ENCODE peak calls at places on chromosome 15, in five cellular contexts. Q, X, E, O and D are unnamed samples.

GRCh38 chr15:59501531-59502113 is 63.6 kb downstream of the FAM81A start:
- DNase-seq in Q (peak), X (peak), E (peak), O (peak), D (peak)

GRCh38 chr15:59274126-59274970 is 67.7 kb downstream of the LDHAL6B start:
- DNase-seq in Q (peak), X (no peak), E (no peak), O (no peak), D (no peak)

GRCh38 chr15:27214032-27214431 is 243.1 kb downstream of the GABRG3 start:
- DNase-seq in Q (no peak), X (no peak), E (no peak), O (no peak), D (no peak)

GRCh38 chr15:96342611-96343528 is 12.4 kb downstream of the NR2F2 start:
- DNase-seq in Q (peak), X (no peak), E (no peak), O (no peak), D (no peak)

GRCh38 chr15:44593042-44593736 is 56.2 kb downstream of the EIF3J start:
- DNase-seq in Q (no peak), X (no peak), E (no peak), O (no peak), D (peak)

GRCh38 chr15:100703032-100703578 is 100.7 kb downstream of the ASB7 start:
- DNase-seq in Q (peak), X (peak), E (no peak), O (no peak), D (peak)

GRCh38 chr15:58313810-58314592 is 117.8 kb upstream of the LIPC start:
- DNase-seq in Q (no peak), X (no peak), E (no peak), O (no peak), D (no peak)

GRCh38 chr15:42796955-42797779 is 60.2 kb upstream of the CDAN1 start:
- DNase-seq in Q (no peak), X (no peak), E (no peak), O (no peak), D (no peak)

GRCh38 chr15:23647001-23647295 is 719 bp downstream of the MAGEL2 start:
- DNase-seq in Q (no peak), X (no peak), E (no peak), O (no peak), D (no peak)

GRCh38 chr15:74958320-74958907 is 1.8 kb upstream of the RPP25 start:
- DNase-seq in Q (no peak), X (no peak), E (no peak), O (no peak), D (no peak)

GRCh38 chr15:90994059-90994416 is 297 bp downstream of the PRC1 start:
- DNase-seq in Q (no peak), X (peak), E (no peak), O (peak), D (peak)

GRCh38 chr15:52483712-52484111 is 45.0 kb downstream of the MYO5A start:
- DNase-seq in Q (peak), X (no peak), E (no peak), O (no peak), D (no peak)

GRCh38 chr15:54850101-54850500 is 346.6 kb downstream of the RSL24D1 start:
- DNase-seq in Q (no peak), X (no peak), E (no peak), O (no peak), D (no peak)

GRCh38 chr15:77104155-77104554 is 33.2 kb upstream of the TSPAN3 start:
- DNase-seq in Q (peak), X (no peak), E (no peak), O (no peak), D (no peak)

GRCh38 chr15:73617310-73617709 is 15.9 kb downstream of the NPTN start:
- DNase-seq in Q (peak), X (no peak), E (no peak), O (no peak), D (no peak)

GRCh38 chr15:56817266-56817665 is 84.0 kb upstream of the ZNF280D start:
- DNase-seq in Q (peak), X (no peak), E (no peak), O (peak), D (no peak)

GRCh38 chr15:47787875-47788274 is 70.6 kb downstream of the SEMA6D start:
- DNase-seq in Q (no peak), X (no peak), E (no peak), O (no peak), D (no peak)

GRCh38 chr15:72902245-72902928 is 118.8 kb upstream of the ADPGK start:
- DNase-seq in Q (peak), X (no peak), E (no peak), O (no peak), D (no peak)

GRCh38 chr15:96331942-96332853 is 1.7 kb downstream of the NR2F2 start:
- DNase-seq in Q (peak), X (peak), E (no peak), O (peak), D (no peak)

GRCh38 chr15:32104061-32104980 is 74.0 kb downstream of the CHRNA7 start:
- DNase-seq in Q (no peak), X (no peak), E (no peak), O (no peak), D (no peak)

GRCh38 chr15:91142097-91142744 is 42.2 kb downstream of the SV2B start:
- DNase-seq in Q (no peak), X (no peak), E (no peak), O (no peak), D (peak)

GRCh38 chr15:23877502-23878412 is 190.7 kb upstream of the NDN start:
- DNase-seq in Q (no peak), X (peak), E (no peak), O (peak), D (peak)

GRCh38 chr15:26935322-26935721 is 35.7 kb upstream of the GABRG3 start:
- DNase-seq in Q (no peak), X (no peak), E (no peak), O (no peak), D (no peak)

GRCh38 chr15:70196314-70197291 is 98.9 kb upstream of the TLE3 start:
- DNase-seq in Q (peak), X (no peak), E (peak), O (peak), D (peak)

GRCh38 chr15:75943713-75944215 is 40.1 kb downstream of the FBXO22 start:
- DNase-seq in Q (peak), X (no peak), E (no peak), O (no peak), D (no peak)

GRCh38 chr15:99438691-99439523 is 126.9 kb upstream of the MEF2A start:
- DNase-seq in Q (no peak), X (no peak), E (no peak), O (no peak), D (no peak)
- H2AFZ ChIP-seq in Q (peak), X (no peak), E (no peak), O (peak), D (no peak)

GRCh38 chr15:62994975-62995730 is 47.4 kb upstream of the TPM1 start:
- DNase-seq in Q (peak), X (no peak), E (no peak), O (no peak), D (no peak)
- H3K4me2 ChIP-seq in Q (peak), X (no peak), E (no peak), O (no peak), D (no peak)

GRCh38 chr15:79948095-79948695 is 22.8 kb downstream of the BCL2A1 start:
- DNase-seq in Q (no peak), X (peak), E (no peak), O (no peak), D (no peak)
- H2AFZ ChIP-seq in Q (no peak), X (peak), E (peak), O (no peak), D (no peak)

DNA sequence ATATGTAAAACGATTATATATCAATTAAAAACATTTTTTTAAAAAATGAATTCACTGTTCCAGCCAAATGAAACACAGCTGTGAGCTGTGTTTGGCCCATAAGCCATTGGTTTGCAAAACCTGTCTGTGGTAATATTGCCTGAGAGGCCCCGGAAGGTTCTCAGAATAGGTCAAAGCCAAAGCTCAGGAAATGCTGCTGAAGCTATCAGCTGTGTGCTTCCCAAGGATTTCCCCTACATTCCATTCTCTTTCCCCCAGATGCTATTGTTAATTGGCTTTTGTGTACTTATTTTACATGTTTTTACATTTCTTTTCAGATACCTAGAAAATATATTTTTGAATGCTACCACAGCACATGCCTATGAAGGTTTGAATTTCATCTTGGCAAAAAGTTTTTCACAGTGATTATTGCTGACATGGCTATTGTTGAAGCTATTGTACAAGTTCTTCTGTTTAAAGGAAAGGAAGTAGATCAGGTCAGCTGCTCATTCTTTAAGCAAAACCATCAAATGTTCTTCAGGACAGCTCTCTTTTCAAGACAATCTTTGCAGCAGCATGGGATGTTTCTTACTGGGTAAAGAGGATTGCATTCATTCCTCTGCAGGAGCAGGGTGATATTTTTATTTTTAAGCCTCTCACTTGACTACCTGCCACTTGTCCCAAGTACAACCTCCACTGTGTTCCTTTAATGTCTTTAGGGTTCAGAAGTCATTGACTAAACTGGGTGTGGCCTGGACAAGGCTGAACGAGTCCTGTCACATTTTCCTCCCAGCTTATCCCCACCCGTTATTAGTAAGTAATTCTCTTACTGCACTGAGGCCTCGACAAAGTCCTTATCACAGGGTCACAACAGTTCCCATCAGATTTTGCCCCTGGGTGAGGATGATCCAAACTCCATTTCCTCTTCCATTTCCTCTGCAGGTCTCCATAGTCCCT is 26.3 kb upstream of the BNC1 start:
- DNase-seq in Q (no peak), X (no peak), E (no peak), O (no peak), D (peak)
- H3K4me2 ChIP-seq in Q (no peak), X (no peak), E (no peak), O (no peak), D (no peak)

DNA sequence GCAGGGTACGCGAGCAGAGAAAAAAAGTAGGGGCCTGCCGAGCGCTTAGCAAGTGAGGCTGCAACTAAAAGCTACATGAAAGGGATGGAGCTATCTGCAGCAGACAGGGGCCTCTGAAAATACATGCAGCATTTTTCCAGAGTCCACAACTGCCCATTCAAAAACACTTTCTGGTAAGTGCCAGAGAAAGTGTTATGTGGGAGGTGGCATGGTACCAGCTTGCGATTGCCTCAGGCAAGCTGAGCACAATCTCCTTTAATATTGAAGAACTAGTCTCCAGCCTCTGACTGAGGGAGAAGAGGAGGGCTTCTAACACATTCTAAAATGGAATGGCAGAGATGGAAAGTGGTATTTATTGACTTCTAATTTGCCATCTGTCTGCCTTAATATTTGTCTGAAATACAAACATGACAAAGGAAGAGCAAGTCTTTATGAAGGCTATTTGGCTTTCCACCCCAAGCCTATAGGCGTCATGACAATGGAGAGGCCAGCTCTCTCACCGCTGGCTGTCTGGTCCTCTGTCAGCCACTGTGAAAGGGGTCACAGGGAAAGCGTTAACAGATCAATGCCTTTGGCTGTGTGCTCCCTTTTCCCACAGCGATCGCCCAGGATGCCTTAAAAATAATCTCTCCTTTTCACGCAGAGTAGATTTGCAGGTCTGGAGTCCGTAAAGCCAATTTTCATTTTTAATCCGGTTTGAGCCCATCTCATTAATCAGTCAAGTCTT is 104.0 kb upstream of the RASGRP1 start:
- DNase-seq in Q (no peak), X (no peak), E (no peak), O (peak), D (no peak)
- H2AFZ ChIP-seq in Q (no peak), X (no peak), E (peak), O (no peak), D (no peak)

GRCh38 chr15:25240461-25241021 is 198.3 kb downstream of the UBE3A start:
- DNase-seq in Q (no peak), X (no peak), E (no peak), O (no peak), D (no peak)
- H3K4me2 ChIP-seq in Q (no peak), X (no peak), E (no peak), O (no peak), D (no peak)

GRCh38 chr15:62988701-62989100 is 53.8 kb upstream of the TPM1 start:
- DNase-seq in Q (no peak), X (no peak), E (no peak), O (no peak), D (no peak)

GRCh38 chr15:62983956-62984355 is 58.6 kb upstream of the TPM1 start:
- DNase-seq in Q (no peak), X (no peak), E (no peak), O (no peak), D (no peak)

GRCh38 chr15:62989366-62990055 is 53.0 kb upstream of the TPM1 start:
- DNase-seq in Q (peak), X (no peak), E (no peak), O (no peak), D (no peak)

GRCh38 chr15:62986948-62987347 is 55.6 kb upstream of the TPM1 start:
- DNase-seq in Q (no peak), X (no peak), E (no peak), O (no peak), D (no peak)

DNA sequence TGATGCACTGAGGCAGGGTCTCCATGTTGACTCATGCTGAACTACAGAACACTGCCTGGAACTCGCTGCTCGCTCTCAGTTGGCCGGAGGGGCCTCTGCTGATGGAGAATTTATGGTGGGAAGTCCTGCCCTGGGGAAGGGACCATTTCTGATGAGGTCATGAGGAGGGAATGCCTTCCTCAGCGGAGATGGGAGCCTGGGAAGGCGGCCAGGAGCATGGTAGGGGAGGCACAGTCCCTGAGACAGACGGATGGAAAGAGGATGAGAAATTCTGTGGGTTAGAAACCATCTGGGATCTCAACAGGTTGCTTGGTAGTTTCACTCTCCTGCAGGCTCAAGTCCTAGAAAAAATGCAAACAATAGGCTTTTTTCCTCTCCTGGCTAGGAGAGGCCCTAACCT is 56.8 kb upstream of the TPM1 start:
- DNase-seq in Q (peak), X (no peak), E (no peak), O (no peak), D (no peak)
- H2AFZ ChIP-seq in Q (no peak), X (no peak), E (no peak), O (no peak), D (no peak)

GRCh38 chr15:48924528-48925393 is 39.0 kb downstream of the SHC4 start:
- DNase-seq in Q (peak), X (no peak), E (no peak), O (no peak), D (no peak)
- H3K4me2 ChIP-seq in Q (no peak), X (no peak), E (no peak), O (no peak), D (no peak)

DNA sequence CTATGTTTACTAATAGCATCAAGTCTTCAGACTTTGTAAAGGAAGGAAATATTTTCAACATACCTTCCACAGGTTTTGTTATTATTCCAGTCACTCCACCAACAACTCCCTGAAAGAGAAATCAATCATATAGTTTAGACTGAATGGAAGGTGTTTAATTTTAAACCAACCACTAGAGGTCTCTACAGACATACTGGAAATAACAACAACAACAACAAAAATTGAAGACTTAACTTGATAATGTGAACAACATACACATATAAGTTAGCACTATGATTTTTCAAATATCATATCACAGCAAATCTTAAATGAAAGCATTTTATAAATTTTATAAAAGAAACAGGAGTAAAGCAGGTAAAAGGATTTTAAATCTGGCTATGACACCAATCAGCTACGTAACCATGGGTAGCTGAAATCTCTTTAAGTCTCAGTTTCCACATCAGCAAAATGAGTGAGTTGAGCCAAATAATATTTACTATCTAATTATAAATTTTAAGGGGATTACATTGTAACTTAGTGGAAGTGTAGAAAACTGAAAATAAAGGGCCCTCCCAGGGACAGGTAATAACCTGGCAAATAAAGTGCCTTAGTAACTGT is 188.2 kb downstream of the VPS13C start:
- DNase-seq in Q (no peak), X (peak), E (no peak), O (no peak), D (peak)
- H2AFZ ChIP-seq in Q (no peak), X (no peak), E (no peak), O (no peak), D (no peak)